ENCODE peak calls at places on chromosomes 11 and 22, in eight cellular contexts. H is AG10803; S is heart right ventricle; D is progenitor cell of endocrine pancreas; T is uterus; Y is stimulated activated CD8-positive, alpha-beta memory T cell treated with anti-CD3 and anti-CD28 coated beads, Interleukin-15, amount 100 ng/mL, for 24 hours; C is T-helper 2 cell; M is stimulated activated CD4-positive, alpha-beta T cell treated with anti-CD3 and anti-CD28 coated beads, Interleukin-1b, Interleukin-23, amount 100 ng/mL, for 24 hours. I is an unnamed sample.

GRCh38 chr22:17120281-17120680 is 879 bp downstream of the TMEM121B start:
- DNase-seq in H (peak; percentile 19), S (peak; percentile 61), D (peak; percentile 88), T (no peak), Y (no peak), C (peak; percentile 51), M (peak; percentile 36), I (no peak)

GRCh38 chr22:48315415-48316244 is 1512.0 kb downstream of the BRD1 start:
- DNase-seq in H (no peak), S (no peak), D (no peak), T (no peak), Y (no peak), C (no peak), M (no peak), I (no peak)

GRCh38 chr11:94281321-94281720 is 23.1 kb upstream of the IZUMO1R start:
- DNase-seq in H (no peak), S (no peak), D (no peak), T (no peak), Y (no peak), C (no peak), M (no peak), I (no peak)

GRCh38 chr11:117199061-117199915 is at the start of gene TAGLN:
- DNase-seq in H (peak; percentile 95), S (peak; percentile 80), D (no peak), T (peak; percentile 97), Y (no peak), C (no peak), M (no peak), I (no peak)

GRCh38 chr11:74546752-74547151 is 45.6 kb upstream of the POLD3 start:
- DNase-seq in H (no peak), S (no peak), D (no peak), T (no peak), Y (no peak), C (no peak), M (no peak), I (no peak)

GRCh38 chr11:130165601-130166456 is 6.2 kb downstream of the ST14 start:
- DNase-seq in H (no peak), S (no peak), D (no peak), T (no peak), Y (no peak), C (no peak), M (no peak), I (no peak)

GRCh38 chr11:34855754-34856095 is 60.5 kb downstream of the APIP start:
- DNase-seq in H (no peak), S (no peak), D (no peak), T (no peak), Y (no peak), C (no peak), M (no peak), I (no peak)

GRCh38 chr22:19758896-19759458 is 1.6 kb upstream of the TBX1 start:
- DNase-seq in H (no peak), S (no peak), D (no peak), T (no peak), Y (no peak), C (no peak), M (no peak), I (no peak)

GRCh38 chr22:17562906-17563870 is at the start of gene SLC25A18:
- DNase-seq in H (peak; percentile 29), S (peak; percentile 50), D (no peak), T (peak; percentile 70), Y (no peak), C (no peak), M (no peak), I (no peak)

GRCh38 chr22:47826016-47826415 is 1063.6 kb downstream of the TBC1D22A start:
- DNase-seq in H (no peak), S (no peak), D (no peak), T (no peak), Y (no peak), C (no peak), M (no peak), I (no peak)

GRCh38 chr11:109320595-109320994 is 101.4 kb upstream of the C11orf87 start:
- DNase-seq in H (peak; percentile 59), S (no peak), D (no peak), T (no peak), Y (no peak), C (no peak), M (no peak), I (no peak)

I was measured in NCI-H1930.